ENCODE peak calls at places on chromosomes 6 and 20, in four cellular contexts. X is WTC11, P is HepG2, F is K562. Q is an unnamed sample.

GRCh38 chr20:20956586-20956985 is 149.6 kb downstream of the LINC00237 start:
- DNase-seq in X (no peak), P (no peak), F (no peak), Q (no peak)

GRCh38 chr6:132931937-132932336 is 117.6 kb downstream of the RPS12 start:
- DNase-seq in X (no peak), P (no peak), F (no peak), Q (no peak)

GRCh38 chr6:104771258-104771832 is 88.4 kb downstream of the HACE1 start:
- DNase-seq in X (no peak), P (peak), F (peak), Q (no peak)

GRCh38 chr6:50087231-50087954 is 37.7 kb upstream of the DEFB112 start:
- DNase-seq in X (no peak), P (peak), F (no peak), Q (no peak)

GRCh38 chr20:62051166-62051900 is 14.3 kb downstream of the TAF4 start:
- DNase-seq in X (peak), P (no peak), F (no peak), Q (no peak)

GRCh38 chr6:43924222-43924702 is 154.3 kb downstream of the VEGFA start:
- DNase-seq in X (no peak), P (no peak), F (no peak), Q (peak)

GRCh38 chr6:75563032-75563431 is 38.6 kb upstream of the SENP6 start:
- DNase-seq in X (peak), P (peak), F (no peak), Q (no peak)

GRCh38 chr6:41122373-41122772 is 31.8 kb downstream of the TREML1 start:
- DNase-seq in X (no peak), P (no peak), F (no peak), Q (no peak)

GRCh38 chr6:50791900-50792508 is 26.7 kb upstream of the TFAP2B start:
- DNase-seq in X (no peak), P (peak), F (peak), Q (no peak)

GRCh38 chr20:24894488-24894887 is 54.6 kb upstream of the CST7 start:
- DNase-seq in X (no peak), P (no peak), F (no peak), Q (no peak)

DNA sequence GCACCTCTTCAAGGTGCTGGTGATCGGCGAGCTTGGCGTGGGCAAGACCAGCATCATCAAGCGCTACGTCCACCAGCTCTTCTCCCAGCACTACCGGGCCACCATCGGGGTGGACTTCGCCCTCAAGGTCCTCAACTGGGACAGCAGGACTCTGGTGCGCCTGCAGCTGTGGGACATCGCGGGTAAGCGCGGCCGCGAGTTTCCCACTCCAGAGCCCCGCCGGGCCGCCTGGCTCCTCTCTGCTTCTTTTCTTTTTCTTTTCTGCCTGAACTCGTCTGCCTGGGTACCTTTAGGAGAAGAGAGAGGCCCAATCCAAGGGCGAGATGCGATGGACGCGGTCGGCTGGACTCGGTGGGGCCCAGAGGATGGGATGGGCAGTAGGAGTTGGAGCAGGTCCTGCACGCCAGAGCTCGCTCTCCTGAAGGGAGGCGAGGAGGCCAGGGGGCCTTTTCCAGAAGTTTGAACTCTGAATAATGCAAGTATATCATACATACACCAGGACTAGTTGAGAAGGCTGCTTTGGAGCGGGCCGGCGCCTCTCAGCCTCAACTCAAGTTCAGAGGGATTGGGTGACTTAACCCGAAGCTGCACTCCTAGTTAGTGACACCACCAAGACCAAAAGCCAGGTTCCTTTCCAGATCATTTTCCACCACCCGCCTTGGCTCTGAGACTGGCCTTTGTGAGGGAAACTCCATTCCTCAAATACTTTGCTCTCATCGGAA is 468 bp downstream of the RAB32 start:
- DNase-seq in X (peak), P (peak), F (peak), Q (no peak)
- TF ChIP-seq NR2C2 in X (no peak), P (no peak), F (peak), Q (no peak)

GRCh38 chr20:4371623-4372246 is 350.0 kb upstream of the PRND start:
- DNase-seq in X (no peak), P (no peak), F (no peak), Q (no peak)

GRCh38 chr20:4370856-4371255 is 350.9 kb upstream of the PRND start:
- DNase-seq in X (no peak), P (no peak), F (no peak), Q (no peak)

GRCh38 chr20:4373454-4373853 is 348.3 kb upstream of the PRND start:
- DNase-seq in X (no peak), P (no peak), F (no peak), Q (no peak)

DNA sequence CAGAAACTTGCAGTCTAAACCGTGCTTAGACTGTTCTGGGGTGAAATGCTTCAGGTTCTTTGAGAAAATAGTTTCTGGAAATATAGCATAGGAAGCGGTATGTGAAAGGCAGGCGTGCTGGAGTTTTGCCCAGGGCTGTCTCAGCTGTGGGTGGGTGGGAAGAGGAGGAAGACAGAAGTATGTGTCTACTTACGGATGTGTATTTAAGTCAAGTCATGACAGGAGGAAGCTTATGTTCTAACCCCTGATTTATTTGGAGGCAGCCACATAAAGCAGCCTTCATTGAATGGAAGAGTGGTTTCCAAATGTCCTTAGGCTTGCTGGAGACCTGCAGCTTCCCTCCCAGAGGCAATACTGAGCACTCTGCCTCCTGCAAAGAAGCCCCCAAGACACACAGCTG is 345.8 kb upstream of the PRND start:
- DNase-seq in X (no peak), P (no peak), F (no peak), Q (no peak)
- TF ChIP-seq NR2C2 in X (no peak), P (no peak), F (no peak), Q (no peak)

DNA sequence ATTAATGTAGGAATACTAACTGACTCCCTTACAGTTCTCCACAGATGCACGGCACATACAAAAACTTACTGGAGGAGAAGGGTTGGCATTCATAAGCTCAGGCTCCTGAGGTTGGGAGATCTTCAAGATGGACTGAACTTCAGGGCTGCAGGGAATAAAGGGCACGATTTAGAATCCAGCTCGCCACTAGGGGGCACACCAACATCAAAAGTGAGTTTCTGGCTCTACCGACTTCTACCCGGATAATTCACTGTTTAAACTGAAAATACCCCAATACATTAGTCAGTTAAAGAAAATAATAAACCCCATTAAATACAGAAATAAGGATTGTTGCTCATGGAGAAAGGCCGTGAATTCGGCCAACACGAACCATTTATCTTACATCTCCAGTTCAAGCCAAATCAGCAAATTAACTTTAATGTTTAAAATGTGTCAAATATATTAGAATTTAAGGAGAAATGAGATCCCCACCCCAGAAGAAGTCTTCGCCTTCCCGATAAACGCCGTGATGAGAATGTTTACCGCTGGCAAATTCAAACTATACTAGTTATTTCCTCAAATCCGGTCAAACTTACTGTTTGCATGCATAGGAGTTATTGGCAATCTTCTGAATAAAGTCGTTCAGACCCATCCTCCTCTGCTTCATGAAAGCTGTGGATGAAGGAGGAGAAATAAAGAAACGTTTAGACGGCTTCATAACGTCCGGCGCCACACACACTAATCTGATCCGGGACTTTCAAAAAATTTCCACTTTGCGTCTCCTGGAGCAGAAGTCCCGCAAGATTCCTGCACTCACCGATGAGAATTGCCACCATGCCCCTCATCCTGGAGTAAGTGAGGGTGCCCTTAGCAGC is 121.7 kb upstream of the SLC2A12 start:
- DNase-seq in X (peak), P (peak), F (peak), Q (peak)
- TF ChIP-seq NR2C2 in X (no peak), P (no peak), F (no peak), Q (no peak)

GRCh38 chr6:68978411-68978810 is 343.3 kb downstream of the ADGRB3 start:
- DNase-seq in X (no peak), P (no peak), F (no peak), Q (no peak)

GRCh38 chr6:68976260-68976659 is 341.2 kb downstream of the ADGRB3 start:
- DNase-seq in X (peak), P (no peak), F (no peak), Q (no peak)

GRCh38 chr6:68975064-68975463 is 340.0 kb downstream of the ADGRB3 start:
- DNase-seq in X (peak), P (no peak), F (no peak), Q (no peak)
- TF ChIP-seq NR2C2 in X (no peak), P (no peak), F (no peak), Q (no peak)

GRCh38 chr20:11378252-11378651 is 539.4 kb upstream of the BTBD3 start:
- DNase-seq in X (no peak), P (no peak), F (no peak), Q (no peak)

GRCh38 chr20:11377761-11378160 is 539.9 kb upstream of the BTBD3 start:
- DNase-seq in X (no peak), P (no peak), F (no peak), Q (no peak)

GRCh38 chr20:11376998-11377397 is 540.7 kb upstream of the BTBD3 start:
- DNase-seq in X (no peak), P (no peak), F (no peak), Q (no peak)

GRCh38 chr20:11380283-11380682 is 537.4 kb upstream of the BTBD3 start:
- DNase-seq in X (no peak), P (no peak), F (no peak), Q (peak)

GRCh38 chr20:11379257-11380011 is 538.3 kb upstream of the BTBD3 start:
- DNase-seq in X (peak), P (peak), F (no peak), Q (no peak)
- TF ChIP-seq NR2C2 in X (no peak), P (no peak), F (no peak), Q (no peak)

Q was measured in GM12878.